ENCODE peak calls at places on chromosome 20, in five cellular contexts. Q, X, Z, F and M are unnamed samples.

GRCh38 chr20:62632575-62632974 is 9.7 kb upstream of the SLCO4A1 start:
- DNase-seq in Q (no peak), X (no peak), Z (peak; percentile 86), F (no peak), M (no peak)

GRCh38 chr20:12623870-12624269 is 384.9 kb upstream of the SPTLC3 start:
- DNase-seq in Q (no peak), X (no peak), Z (no peak), F (no peak), M (no peak)

GRCh38 chr20:33796263-33796906 is 14.8 kb upstream of the CHMP4B start:
- DNase-seq in Q (no peak), X (peak; percentile 64), Z (peak; percentile 97), F (no peak), M (no peak)

GRCh38 chr20:20017001-20017851 is at the start of gene NAA20:
- DNase-seq in Q (peak; percentile 98), X (peak; percentile 95), Z (peak; percentile 96), F (peak; percentile 92), M (peak; percentile 90)

GRCh38 chr20:4026093-4026601 is 10.8 kb upstream of the RNF24 start:
- DNase-seq in Q (no peak), X (no peak), Z (peak; percentile 47), F (peak; percentile 46), M (no peak)

GRCh38 chr20:18001131-18001921 is 32.5 kb downstream of the MGME1 start:
- DNase-seq in Q (peak; percentile 85), X (peak; percentile 56), Z (no peak), F (peak; percentile 71), M (peak; percentile 50)

GRCh38 chr20:17833036-17833674 is 133.4 kb downstream of the BANF2 start:
- DNase-seq in Q (no peak), X (no peak), Z (no peak), F (peak; percentile 14), M (no peak)

GRCh38 chr20:44517454-44517853 is 4.4 kb downstream of the SERINC3 start:
- DNase-seq in Q (no peak), X (no peak), Z (no peak), F (no peak), M (no peak)

GRCh38 chr20:43669332-43669731 is 2.4 kb downstream of the MYBL2 start:
- DNase-seq in Q (no peak), X (no peak), Z (no peak), F (peak; percentile 14), M (no peak)

GRCh38 chr20:24899153-24899552 is 49.9 kb upstream of the CST7 start:
- DNase-seq in Q (no peak), X (no peak), Z (no peak), F (no peak), M (no peak)

GRCh38 chr20:49413677-49414076 is 68.8 kb downstream of the KCNB1 start:
- DNase-seq in Q (no peak), X (no peak), Z (no peak), F (no peak), M (no peak)

GRCh38 chr20:53001502-53002301 is 29.5 kb downstream of the TSHZ2 start:
- DNase-seq in Q (no peak), X (no peak), Z (no peak), F (no peak), M (no peak)